ENCODE peak calls at places on chromosome 2, in eight cellular contexts. S, Z, M, K, F, O, X and U are unnamed samples.

GRCh38 chr2:9703085-9703641 is 72.4 kb upstream of the YWHAQ start:
- DNase-seq in M (no peak), S (no peak), O (no peak), X (peak; percentile 27), Z (peak; percentile 97), F (peak; percentile 86), K (peak; percentile 49), U (no peak)

GRCh38 chr2:70888925-70889715 is 46.6 kb upstream of the ATP6V1B1 start:
- DNase-seq in F (no peak), K (no peak), M (no peak), S (no peak), X (no peak), O (no peak), Z (no peak), U (no peak)

GRCh38 chr2:69701100-69701945 is 40.6 kb upstream of the ANXA4 start:
- DNase-seq in F (no peak), M (no peak), Z (no peak), S (no peak), K (no peak), X (no peak), O (no peak), U (no peak)

GRCh38 chr2:98896416-98896815 is 39.6 kb downstream of the CRACDL start:
- DNase-seq in S (no peak), F (no peak), O (no peak), K (no peak), Z (no peak), X (no peak), M (no peak), U (no peak)

GRCh38 chr2:3108710-3109702 is 268.6 kb downstream of the EIPR1 start:
- DNase-seq in Z (no peak), X (no peak), S (peak; percentile 4), K (no peak), F (no peak), M (no peak), O (no peak), U (no peak)

GRCh38 chr2:714005-714741 is 37.0 kb upstream of the TMEM18 start:
- DNase-seq in Z (peak; percentile 74), X (no peak), M (peak; percentile 64), S (peak; percentile 60), K (no peak), F (peak; percentile 35), O (no peak), U (peak; percentile 57)

GRCh38 chr2:173300458-173300857 is 54.2 kb upstream of the CDCA7 start:
- DNase-seq in Z (no peak), X (no peak), O (no peak), K (no peak), F (no peak), S (no peak), M (no peak), U (no peak)

GRCh38 chr2:85266424-85267041 is 61.3 kb downstream of the TGOLN2 start:
- DNase-seq in M (peak; percentile 69), F (no peak), K (peak; percentile 22), O (no peak), S (peak; percentile 66), Z (peak; percentile 74), X (peak; percentile 74), U (peak; percentile 75)

GRCh38 chr2:197248001-197248401 is 62.6 kb downstream of the ANKRD44 start:
- DNase-seq in M (no peak), F (no peak), K (no peak), Z (no peak), X (no peak), O (no peak), S (peak; percentile 59), U (no peak)

GRCh38 chr2:157345647-157346389 is 20.2 kb upstream of the ERMN start:
- DNase-seq in M (no peak), K (no peak), F (no peak), Z (no peak), X (no peak), S (no peak), O (no peak), U (no peak)

GRCh38 chr2:108363048-108363899 is 14.5 kb upstream of the SULT1C4 start:
- DNase-seq in F (no peak), Z (peak; percentile 47), S (no peak), O (no peak), K (no peak), X (no peak), M (no peak), U (no peak)

GRCh38 chr2:212649646-212650045 is 111.0 kb upstream of the ERBB4 start:
- DNase-seq in S (no peak), O (no peak), K (no peak), M (no peak), F (no peak), X (no peak), Z (no peak), U (no peak)

GRCh38 chr2:152594022-152594712 is 123.1 kb downstream of the PRPF40A start:
- DNase-seq in O (no peak), Z (no peak), K (no peak), X (no peak), M (no peak), F (no peak), S (no peak), U (no peak)

GRCh38 chr2:29420484-29420883 is 305.3 kb downstream of the CLIP4 start:
- DNase-seq in Z (no peak), O (no peak), X (no peak), F (no peak), M (peak; percentile 11), K (no peak), S (no peak), U (no peak)

GRCh38 chr2:11940121-11940743 is 193.8 kb downstream of the LPIN1 start:
- DNase-seq in K (no peak), F (no peak), Z (no peak), M (no peak), X (no peak), O (no peak), S (no peak), U (no peak)

GRCh38 chr2:171066110-171066509 is 94.6 kb downstream of the TLK1 start:
- DNase-seq in S (no peak), M (no peak), O (no peak), X (no peak), Z (no peak), F (no peak), K (no peak), U (no peak)

GRCh38 chr2:241095594-241096290 is 6.3 kb downstream of the MTERF4 start:
- DNase-seq in O (no peak), F (no peak), S (no peak), X (no peak), K (no peak), M (no peak), Z (no peak), U (no peak)

GRCh38 chr2:96733931-96734330 is 5.9 kb downstream of the LMAN2L start:
- DNase-seq in Z (no peak), O (no peak), M (no peak), S (no peak), F (no peak), X (no peak), K (no peak), U (no peak)

GRCh38 chr2:37219046-37219445 is 12.3 kb downstream of the CEBPZ start:
- DNase-seq in Z (no peak), X (no peak), K (no peak), S (no peak), M (no peak), F (no peak), O (no peak), U (no peak)

GRCh38 chr2:215940645-215941184 is 72.6 kb downstream of the MREG start:
- DNase-seq in S (no peak), F (no peak), K (no peak), Z (no peak), M (no peak), O (no peak), X (no peak), U (no peak)

GRCh38 chr2:168961450-168962229 is 60.5 kb downstream of the G6PC2 start:
- DNase-seq in M (peak; percentile 49), Z (peak; percentile 80), S (peak; percentile 13), F (peak; percentile 35), O (no peak), X (no peak), K (peak; percentile 33), U (no peak)

GRCh38 chr2:96485751-96486643 is 19.2 kb downstream of the NEURL3 start:
- DNase-seq in K (peak; percentile 54), O (peak; percentile 71), M (no peak), Z (no peak), S (no peak), F (peak; percentile 95), X (peak; percentile 59), U (peak; percentile 29)

GRCh38 chr2:8475349-8476045 is 206.4 kb upstream of the ID2 start:
- DNase-seq in M (no peak), S (no peak), F (no peak), X (no peak), K (no peak), Z (no peak), O (no peak), U (no peak)

GRCh38 chr2:234191819-234192407 is 141.4 kb downstream of the SPP2 start:
- DNase-seq in X (no peak), O (no peak), F (no peak), K (no peak), S (peak; percentile 38), Z (peak; percentile 74), M (no peak), U (no peak)

DNA sequence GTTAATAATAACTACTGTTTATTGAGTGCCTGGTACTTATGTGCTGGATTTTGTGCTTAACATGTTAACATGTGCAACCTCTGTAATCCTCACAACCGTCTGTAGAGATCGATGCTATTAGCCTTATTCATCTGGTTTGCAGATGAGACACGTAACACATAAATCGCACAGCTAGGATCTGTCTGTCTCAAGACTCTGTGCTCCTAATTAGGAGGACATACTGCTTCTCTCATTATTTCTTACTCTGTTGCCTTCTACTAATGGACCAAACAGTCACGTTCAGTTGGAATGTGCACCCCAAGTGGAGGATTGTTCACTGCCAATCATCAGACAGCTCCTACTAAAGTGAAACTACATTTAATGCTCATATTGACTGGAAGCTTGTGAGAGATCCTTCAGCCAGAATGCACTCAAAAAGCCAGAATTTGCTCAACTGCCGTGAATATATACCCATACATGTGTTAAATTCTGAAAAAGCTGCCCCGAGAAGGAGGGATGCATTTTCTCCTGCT is 105.8 kb downstream of the RNF144A start:
- DNase-seq in S (no peak), Z (no peak), O (no peak), F (no peak), K (no peak), X (no peak), M (no peak), U (no peak)
- TF ChIP-seq CTCF in S (no peak), Z (no peak), O (no peak), F (no peak), K (no peak), X (no peak), M (no peak), U (no peak)

GRCh38 chr2:166700079-166700478 is 188.2 kb upstream of the XIRP2 start:
- DNase-seq in O (no peak), Z (no peak), M (no peak), F (no peak), X (no peak), S (no peak), K (no peak), U (no peak)
- TF ChIP-seq CTCF in O (no peak), Z (no peak), M (peak; percentile 59), F (peak; percentile 17), X (peak; percentile 32), S (peak; percentile 16), K (peak; percentile 50), U (no peak)

GRCh38 chr2:185608799-185609198 is 129.8 kb upstream of the FSIP2 start:
- DNase-seq in X (no peak), O (no peak), S (peak; percentile 11), F (no peak), M (no peak), K (no peak), Z (peak; percentile 31), U (no peak)
- TF ChIP-seq CTCF in X (peak; percentile 20), O (no peak), S (peak; percentile 42), F (peak; percentile 38), M (no peak), K (peak; percentile 49), Z (peak; percentile 30), U (no peak)

GRCh38 chr2:121043827-121044222 is 241.2 kb downstream of the TFCP2L1 start:
- DNase-seq in Z (peak; percentile 14), X (no peak), K (no peak), M (no peak), O (no peak), F (no peak), S (no peak), U (no peak)
- TF ChIP-seq CTCF in Z (no peak), X (no peak), K (no peak), M (no peak), O (no peak), F (no peak), S (peak; percentile 13), U (no peak)